ENCODE peak calls at places on chromosomes 5 and 9, in ten cellular contexts. V, M, T, Z, Q, O, J, H, L and W are unnamed samples.

GRCh38 chr5:23506329-23507236 is 826 bp upstream of the PRDM9 start:
- DNase-seq in M (peak; percentile 37), L (peak; percentile 37), V (peak; percentile 19), J (no peak), T (peak; percentile 14), Q (no peak), H (no peak), Z (no peak), O (no peak), W (peak; percentile 64)

GRCh38 chr5:14071433-14071832 is 71.7 kb upstream of the TRIO start:
- DNase-seq in Q (no peak), H (no peak), L (no peak), Z (no peak), O (no peak), J (no peak), V (no peak), T (no peak), M (no peak), W (no peak)

GRCh38 chr5:107367480-107367879 is 303.3 kb downstream of the EFNA5 start:
- DNase-seq in V (no peak), L (no peak), O (no peak), Z (no peak), J (no peak), H (no peak), M (no peak), T (no peak), Q (no peak), W (no peak)

GRCh38 chr9:127972316-127972871 is 8.4 kb downstream of the EEIG1 start:
- DNase-seq in Q (peak; percentile 36), O (no peak), V (no peak), T (no peak), H (no peak), Z (peak; percentile 72), L (no peak), J (no peak), M (peak; percentile 84), W (peak; percentile 53)

GRCh38 chr9:91426123-91426745 is 2.6 kb upstream of the NFIL3 start:
- DNase-seq in V (peak; percentile 60), Q (no peak), T (peak; percentile 67), Z (no peak), M (peak; percentile 39), H (peak; percentile 63), O (peak; percentile 29), J (peak; percentile 37), L (peak; percentile 82), W (peak; percentile 58)

GRCh38 chr5:106875591-106876297 is 795.0 kb downstream of the EFNA5 start:
- DNase-seq in M (peak; percentile 76), T (peak; percentile 6), J (no peak), L (peak; percentile 57), O (no peak), H (peak; percentile 25), V (peak; percentile 15), Z (peak; percentile 10), Q (no peak), W (no peak)

GRCh38 chr5:14171621-14172020 is 28.5 kb downstream of the TRIO start:
- DNase-seq in V (no peak), Z (no peak), T (no peak), H (peak; percentile 56), Q (no peak), M (no peak), J (no peak), O (no peak), L (peak; percentile 90), W (no peak)

GRCh38 chr5:100761192-100761591 is 141.9 kb downstream of the ST8SIA4 start:
- DNase-seq in T (no peak), H (peak; percentile 36), O (no peak), Q (no peak), V (peak; percentile 13), J (no peak), L (peak; percentile 59), M (no peak), Z (peak; percentile 17), W (no peak)

GRCh38 chr5:141617128-141617527 is 1.7 kb downstream of the DIAPH1 start:
- DNase-seq in Q (no peak), Z (no peak), O (no peak), H (peak; percentile 22), V (no peak), J (no peak), M (no peak), L (no peak), T (no peak), W (no peak)
- H3K4me3 ChIP-seq in Q (peak overlapping the region; percentile 91), Z (peak overlapping the region; percentile 84), O (peak overlapping the region; percentile 98), H (peak overlapping the region; percentile 80), V (no peak overlapping the region), J (no peak overlapping the region), M (no peak overlapping the region), L (peak overlapping the region; percentile 84), T (peak overlapping the region; percentile 99), W (no peak overlapping the region)

DNA sequence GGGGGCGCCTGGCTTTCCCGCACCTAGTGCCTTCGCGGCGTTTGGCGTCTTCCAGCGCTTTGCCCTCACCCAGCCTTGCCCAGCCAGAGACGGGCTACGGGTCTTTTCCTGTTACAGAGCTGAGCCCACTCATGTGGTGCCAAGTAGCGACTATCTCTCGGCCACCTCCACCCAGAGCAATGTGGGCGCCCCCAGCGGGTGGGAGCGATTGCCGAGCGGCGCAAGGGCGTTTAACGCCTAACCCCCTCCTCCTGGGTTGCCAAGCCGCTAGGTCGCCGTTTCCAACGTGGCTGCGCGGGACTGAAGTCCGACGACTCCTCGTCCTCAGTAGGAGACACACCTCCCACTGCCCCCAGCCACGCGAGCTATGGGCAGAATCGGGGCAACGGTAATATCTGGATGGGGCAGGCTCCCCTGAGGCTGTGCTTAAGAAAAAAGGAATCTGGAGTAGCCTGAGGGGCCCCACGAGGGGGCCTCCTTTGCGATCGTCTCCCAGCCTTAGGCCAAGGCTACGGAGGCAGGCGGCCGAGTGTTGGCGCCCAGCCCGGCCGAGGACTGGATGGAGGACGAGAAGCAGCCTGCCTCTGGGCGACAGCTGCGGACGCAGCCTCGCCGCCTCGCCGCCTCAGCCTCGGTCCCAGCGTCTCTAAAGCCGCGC is 5.8 kb downstream of the TLX3 start:
- DNase-seq in T (no peak), Z (peak; percentile 86), V (peak; percentile 13), Q (no peak), H (no peak), J (peak; percentile 24), O (no peak), L (no peak), M (peak; percentile 50), W (peak; percentile 72)
- H3K4me3 ChIP-seq in T (no peak overlapping the region), Z (peak overlapping the region; percentile 19), V (no peak overlapping the region), Q (no peak overlapping the region), H (no peak overlapping the region), J (no peak overlapping the region), O (no peak overlapping the region), L (no peak overlapping the region), M (no peak overlapping the region), W (no peak overlapping the region)

DNA sequence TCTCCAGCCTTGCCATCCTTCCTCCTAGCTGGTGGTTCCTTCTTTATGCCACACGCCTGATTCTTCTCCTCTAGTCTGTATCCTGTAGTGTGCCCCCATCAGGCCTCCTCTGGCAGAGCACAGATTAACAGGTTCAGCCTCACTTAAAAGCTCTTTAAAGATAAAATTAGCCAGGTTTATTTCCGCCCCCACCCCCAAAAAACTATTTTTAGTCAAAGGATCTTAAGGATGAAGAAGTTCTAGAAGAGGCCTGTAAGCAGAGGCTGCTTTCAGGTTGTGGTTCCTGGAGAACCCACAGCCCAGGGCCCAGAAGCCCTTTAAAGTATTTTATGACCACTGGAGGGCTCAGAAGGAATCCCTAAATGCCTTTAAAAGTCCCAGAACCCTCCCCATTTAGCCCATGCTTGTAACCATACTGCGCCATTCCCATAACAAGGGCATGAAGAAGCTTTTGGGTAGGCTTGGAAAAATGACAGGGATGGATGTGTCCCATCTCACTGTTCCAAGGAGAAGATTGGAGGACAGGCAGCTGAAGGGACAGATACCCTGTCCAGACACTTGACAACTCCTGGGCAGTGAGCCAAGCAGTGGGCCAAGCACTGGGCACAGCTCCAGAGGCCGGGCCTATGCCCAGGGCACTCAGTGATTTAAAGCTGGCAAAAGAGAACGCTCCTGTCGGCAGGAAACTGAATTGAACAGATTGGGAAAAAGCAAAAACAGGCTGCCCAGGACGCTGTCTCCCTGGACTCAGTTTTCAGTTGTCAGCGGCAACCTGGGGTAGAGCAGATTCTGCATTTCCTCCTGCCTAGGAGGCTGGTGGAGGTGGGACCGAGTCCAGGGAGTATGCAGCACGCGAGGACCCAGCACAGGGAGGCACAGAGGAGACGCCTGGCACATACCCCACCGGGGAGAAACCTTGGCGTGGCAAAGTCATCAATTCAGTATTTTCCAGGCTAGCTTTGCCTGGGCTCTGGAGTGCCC is 106.3 kb upstream of the SSBP2 start:
- DNase-seq in L (peak; percentile 15), V (peak; percentile 15), T (no peak), J (peak; percentile 62), Q (peak; percentile 44), H (no peak), O (no peak), Z (peak; percentile 34), M (peak; percentile 88), W (peak; percentile 47)
- H3K4me3 ChIP-seq in L (no peak overlapping the region), V (no peak overlapping the region), T (no peak overlapping the region), J (no peak overlapping the region), Q (no peak overlapping the region), H (no peak overlapping the region), O (no peak overlapping the region), Z (peak overlapping the region; percentile 37), M (no peak overlapping the region), W (no peak overlapping the region)

GRCh38 chr9:34289159-34289558 is 39.9 kb downstream of the KIF24 start:
- DNase-seq in O (no peak), M (no peak), V (no peak), H (no peak), Q (no peak), L (no peak), T (no peak), J (no peak), Z (no peak), W (no peak)
- H3K4me3 ChIP-seq in O (no peak overlapping the region), M (no peak overlapping the region), V (no peak overlapping the region), H (no peak overlapping the region), Q (no peak overlapping the region), L (no peak overlapping the region), T (no peak overlapping the region), J (no peak overlapping the region), Z (no peak overlapping the region), W (no peak overlapping the region)

GRCh38 chr5:141149812-141150211 is at the start of gene PCDHB6:
- DNase-seq in H (peak; percentile 0), V (no peak), Z (no peak), Q (no peak), L (peak; percentile 2), T (peak; percentile 45), M (peak; percentile 74), J (peak; percentile 3), O (no peak), W (peak; percentile 70)
- H3K4me3 ChIP-seq in H (no peak within 1 kb of the TSS), V (no peak within 1 kb of the TSS), Z (peak within 1 kb of the TSS; percentile 45), Q (no peak within 1 kb of the TSS), L (no peak within 1 kb of the TSS), T (peak within 1 kb of the TSS; percentile 42), M (no peak within 1 kb of the TSS), J (no peak within 1 kb of the TSS), O (no peak within 1 kb of the TSS), W (no peak within 1 kb of the TSS)

DNA sequence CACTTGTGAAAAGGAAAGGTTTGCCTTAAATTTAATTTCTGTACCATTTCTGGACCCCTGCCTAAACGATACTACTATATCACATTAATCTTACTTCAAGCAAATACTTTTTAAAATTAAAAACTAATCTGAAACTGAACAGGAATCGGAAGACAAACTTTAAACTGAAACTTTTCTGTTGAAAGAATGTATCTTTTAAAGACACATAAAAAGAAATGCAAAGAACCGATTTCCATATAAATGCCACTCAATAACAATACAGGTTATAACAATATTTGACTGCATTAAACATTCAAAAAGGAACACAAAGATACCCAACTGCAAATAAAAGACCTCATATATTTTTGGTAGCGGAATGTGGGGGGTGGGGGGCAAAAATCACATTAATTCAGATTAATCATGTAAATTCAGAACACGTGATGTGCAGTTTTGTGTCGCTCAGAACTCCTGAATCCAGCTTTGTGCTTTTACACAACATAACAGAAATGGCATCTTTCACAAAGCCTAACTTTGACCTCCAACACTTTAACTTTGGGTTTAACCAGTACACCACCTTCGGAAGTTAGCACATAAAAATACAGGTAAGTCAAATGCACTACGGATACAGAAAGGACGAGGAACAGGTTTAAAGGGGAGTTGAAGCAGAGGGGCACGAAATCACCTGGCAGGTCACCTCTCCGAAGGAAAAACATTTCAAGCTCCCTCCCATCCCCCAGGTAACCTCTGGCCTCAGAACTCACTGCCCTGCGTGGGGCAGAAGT is 912 bp downstream of the LIFR start:
- DNase-seq in O (no peak), M (no peak), L (no peak), V (no peak), Z (no peak), Q (no peak), J (peak; percentile 23), H (no peak), T (no peak), W (no peak)
- H3K4me3 ChIP-seq in O (no peak overlapping the region), M (peak overlapping the region; percentile 89), L (peak overlapping the region; percentile 80), V (peak overlapping the region; percentile 84), Z (peak overlapping the region; percentile 77), Q (peak overlapping the region; percentile 93), J (peak overlapping the region; percentile 63), H (peak overlapping the region; percentile 76), T (peak overlapping the region; percentile 96), W (peak overlapping the region; percentile 78)